ENCODE peak calls at places on chromosome 1, in four cellular contexts. R, L, F and I are unnamed samples.

GRCh38 chr1:107991371-107992066 is 26.5 kb upstream of the VAV3 start:
- DNase-seq in F (no peak), R (no peak), L (peak; percentile 84), I (no peak)

GRCh38 chr1:199172286-199173124 is 533.7 kb downstream of the PTPRC start:
- DNase-seq in F (no peak), L (peak; percentile 11), R (no peak), I (no peak)

GRCh38 chr1:191025896-191026642 is 548.4 kb upstream of the BRINP3 start:
- DNase-seq in F (no peak), L (no peak), R (no peak), I (no peak)

GRCh38 chr1:9181176-9181906 is 52.4 kb upstream of the GPR157 start:
- DNase-seq in R (peak; percentile 36), F (peak; percentile 74), L (peak; percentile 72), I (no peak)

GRCh38 chr1:171940373-171940772 is 99.1 kb downstream of the DNM3 start:
- DNase-seq in R (no peak), F (no peak), L (peak; percentile 57), I (no peak)

GRCh38 chr1:205595861-205596260 is 36.0 kb downstream of the ELK4 start:
- DNase-seq in L (no peak), R (no peak), F (no peak), I (peak; percentile 46)

GRCh38 chr1:58116284-58116683 is 430.2 kb downstream of the OMA1 start:
- DNase-seq in F (no peak), R (no peak), L (peak; percentile 18), I (no peak)

GRCh38 chr1:198681247-198681646 is 42.4 kb downstream of the PTPRC start:
- DNase-seq in R (no peak), L (no peak), F (no peak), I (no peak)

GRCh38 chr1:32246888-32247273 is at the start of gene FAM167B:
- DNase-seq in L (peak; percentile 93), R (no peak), F (no peak), I (peak; percentile 61)

GRCh38 chr1:21349693-21350092 is 59.4 kb upstream of the ECE1 start:
- DNase-seq in F (no peak), L (no peak), R (no peak), I (no peak)

GRCh38 chr1:236862615-236863211 is 67.6 kb downstream of the MTR start:
- DNase-seq in R (no peak), F (peak; percentile 31), L (peak; percentile 53), I (no peak)

GRCh38 chr1:38559180-38559874 is 300.2 kb downstream of the RRAGC start:
- DNase-seq in L (peak; percentile 10), F (peak; percentile 65), R (peak; percentile 52), I (peak; percentile 66)

GRCh38 chr1:32925360-32926142 is 24.4 kb upstream of the TMEM54 start:
- DNase-seq in F (no peak), R (no peak), L (peak; percentile 67), I (no peak)